ENCODE peak calls at places on chromosomes 6 and 20, in five cellular contexts. E, R, I, B and G are unnamed samples.

GRCh38 chr20:34538671-34539123 is 19.8 kb upstream of the MAP1LC3A start:
- DNase-seq in E (no peak), R (peak), I (no peak), B (peak), G (no peak)

GRCh38 chr6:42204768-42205282 is 10.1 kb upstream of the GUCA1B start:
- DNase-seq in E (no peak), R (no peak), I (no peak), B (no peak), G (no peak)

GRCh38 chr6:20497200-20497820 is 36.9 kb upstream of the CDKAL1 start:
- DNase-seq in E (no peak), R (no peak), I (peak), B (no peak), G (peak)

GRCh38 chr6:45044086-45044485 is 284.0 kb upstream of the RUNX2 start:
- DNase-seq in E (no peak), R (no peak), I (no peak), B (no peak), G (no peak)

GRCh38 chr20:3652217-3652616 is 11.0 kb downstream of the GFRA4 start:
- DNase-seq in E (no peak), R (no peak), I (no peak), B (no peak), G (no peak)

GRCh38 chr6:85641522-85641915 is 1.2 kb downstream of the SYNCRIP start:
- DNase-seq in E (no peak), R (no peak), I (no peak), B (no peak), G (no peak)

GRCh38 chr6:137952247-137952646 is 85.2 kb downstream of the TNFAIP3 start:
- DNase-seq in E (no peak), R (no peak), I (no peak), B (no peak), G (no peak)

GRCh38 chr20:62708591-62709536 is at the start of gene NTSR1:
- DNase-seq in E (no peak), R (no peak), I (no peak), B (peak), G (no peak)

GRCh38 chr6:33426590-33427563 is 7.0 kb downstream of the SYNGAP1 start:
- DNase-seq in E (no peak), R (no peak), I (no peak), B (no peak), G (no peak)

GRCh38 chr6:28683945-28684538 is 158.4 kb downstream of the GPX5 start:
- DNase-seq in E (peak), R (peak), I (peak), B (no peak), G (peak)

GRCh38 chr20:38789503-38790209 is 15.8 kb upstream of the PPP1R16B start:
- DNase-seq in E (no peak), R (no peak), I (no peak), B (no peak), G (no peak)

GRCh38 chr6:56062856-56063255 is 184.5 kb downstream of the COL21A1 start:
- DNase-seq in E (no peak), R (no peak), I (no peak), B (no peak), G (no peak)

GRCh38 chr6:168035098-168035660 is 37.7 kb downstream of the KIF25 start:
- DNase-seq in E (peak), R (peak), I (peak), B (peak), G (peak)